ENCODE peak calls at places on chromosomes 11 and 22, in five cellular contexts. A, V, M, J and G are unnamed samples.
A peak's percentile ranks its signal among the peaks of the same experiment; 100 is the strongest.

GRCh38 chr11:60204922-60205321 is 22.0 kb upstream of the MS4A6A start:
- DNase-seq in J (no peak), V (no peak), M (no peak), A (no peak), G (no peak)

GRCh38 chr11:8814209-8814922 is 96.6 kb upstream of the AKIP1 start:
- DNase-seq in M (no peak), V (no peak), J (peak; percentile 96), A (no peak), G (no peak)

GRCh38 chr11:19953342-19953741 is 206.9 kb downstream of the DBX1 start:
- DNase-seq in A (no peak), V (peak; percentile 81), M (peak; percentile 92), J (peak; percentile 98), G (peak; percentile 79)

GRCh38 chr11:32259641-32260081 is 168.8 kb downstream of the RCN1 start:
- DNase-seq in J (no peak), M (no peak), V (peak; percentile 87), A (no peak), G (no peak)

GRCh38 chr11:58578635-58579191 is at the start of gene ZFP91:
- DNase-seq in M (peak; percentile 96), A (peak; percentile 97), J (peak; percentile 99), V (peak; percentile 98), G (peak; percentile 87)

GRCh38 chr11:120413480-120413879 is 77.3 kb downstream of the ARHGEF12 start:
- DNase-seq in A (no peak), V (peak; percentile 85), J (no peak), M (no peak), G (no peak)

GRCh38 chr11:121482231-121483129 is 29.7 kb upstream of the SORL1-AS1 start:
- DNase-seq in V (no peak), J (peak; percentile 75), M (no peak), A (no peak), G (no peak)

GRCh38 chr22:24423519-24424000 is 3.8 kb upstream of the ADORA2A start:
- DNase-seq in A (peak; percentile 57), J (peak; percentile 42), V (no peak), M (peak; percentile 68), G (no peak)

GRCh38 chr11:134760957-134761356 is 348.9 kb upstream of the B3GAT1 start:
- DNase-seq in A (no peak), J (no peak), V (no peak), M (no peak), G (no peak)

GRCh38 chr11:103619938-103620337 is 416.5 kb upstream of the DDI1 start:
- DNase-seq in V (no peak), A (no peak), M (no peak), J (no peak), G (no peak)

GRCh38 chr11:15101072-15101701 is 13.5 kb upstream of the INSC start:
- DNase-seq in J (peak; percentile 70), V (peak; percentile 73), A (peak; percentile 57), M (peak; percentile 65), G (peak; percentile 21)

GRCh38 chr11:101706541-101706940 is 122.7 kb upstream of the TRPC6 start:
- DNase-seq in M (no peak), J (no peak), V (peak; percentile 83), A (no peak), G (no peak)

GRCh38 chr11:69417211-69418085 is 64.0 kb upstream of the LINC01488 start:
- DNase-seq in A (no peak), V (no peak), J (no peak), M (no peak), G (no peak)

DNA sequence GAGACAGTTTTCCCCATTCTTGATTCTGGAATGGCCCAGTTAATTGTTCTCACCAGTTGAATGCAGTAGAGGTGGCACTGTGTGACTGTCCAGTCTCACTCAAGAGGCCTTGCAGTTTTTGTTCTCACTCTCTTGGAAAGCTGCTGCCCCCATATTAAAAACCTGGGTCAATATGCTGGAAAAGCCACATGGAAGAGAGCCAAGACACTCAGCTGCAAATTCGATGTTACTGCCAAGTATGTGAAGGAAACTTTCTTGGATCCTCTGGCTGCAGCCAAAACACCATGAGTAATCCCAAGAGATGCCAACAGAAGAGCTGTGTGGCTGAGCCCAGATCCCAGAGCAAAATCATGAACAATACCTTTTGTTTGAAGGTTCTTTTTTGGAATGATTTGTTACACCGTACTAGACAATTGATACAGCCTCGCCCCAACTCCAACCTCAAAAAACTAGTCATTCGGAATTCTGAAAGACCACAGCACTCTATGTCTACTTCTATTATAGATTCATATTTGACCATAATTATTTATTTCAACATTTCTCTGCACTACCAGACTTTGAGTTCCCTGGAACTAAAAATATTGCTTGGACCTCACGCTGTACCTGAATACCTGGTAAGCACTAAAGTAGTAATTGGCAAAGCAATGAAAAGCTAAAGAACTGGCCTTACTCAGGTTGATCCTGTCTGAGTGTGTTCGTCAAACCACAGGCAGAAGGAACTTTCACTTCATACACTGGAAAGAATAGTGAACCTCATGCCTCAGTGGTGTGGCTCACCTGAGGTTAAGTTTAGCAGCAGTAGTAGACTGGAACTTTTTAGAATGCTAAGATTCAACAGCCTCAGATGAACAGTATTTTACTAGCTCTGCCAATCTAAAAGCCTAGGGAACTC is 378.8 kb downstream of the ETS1 start:
- DNase-seq in J (no peak), A (no peak), M (no peak), V (peak; percentile 93), G (no peak)
- H2BK5ac ChIP-seq in J (no peak overlapping the region), A (no peak overlapping the region), M (no peak overlapping the region), V (peak overlapping the region; percentile 85), G (no peak overlapping the region)

GRCh38 chr22:39234157-39234793 is 10.5 kb downstream of the PDGFB start:
- DNase-seq in M (no peak), A (peak; percentile 63), J (peak; percentile 85), V (no peak), G (no peak)

GRCh38 chr22:39232246-39232645 is 12.5 kb downstream of the PDGFB start:
- DNase-seq in A (no peak), V (no peak), J (no peak), M (no peak), G (no peak)

GRCh38 chr22:39233736-39234120 is 11.1 kb downstream of the PDGFB start:
- DNase-seq in V (no peak), A (no peak), J (no peak), M (no peak), G (no peak)

GRCh38 chr22:39231197-39231950 is 13.4 kb downstream of the PDGFB start:
- DNase-seq in M (no peak), V (no peak), A (no peak), J (no peak), G (no peak)

DNA sequence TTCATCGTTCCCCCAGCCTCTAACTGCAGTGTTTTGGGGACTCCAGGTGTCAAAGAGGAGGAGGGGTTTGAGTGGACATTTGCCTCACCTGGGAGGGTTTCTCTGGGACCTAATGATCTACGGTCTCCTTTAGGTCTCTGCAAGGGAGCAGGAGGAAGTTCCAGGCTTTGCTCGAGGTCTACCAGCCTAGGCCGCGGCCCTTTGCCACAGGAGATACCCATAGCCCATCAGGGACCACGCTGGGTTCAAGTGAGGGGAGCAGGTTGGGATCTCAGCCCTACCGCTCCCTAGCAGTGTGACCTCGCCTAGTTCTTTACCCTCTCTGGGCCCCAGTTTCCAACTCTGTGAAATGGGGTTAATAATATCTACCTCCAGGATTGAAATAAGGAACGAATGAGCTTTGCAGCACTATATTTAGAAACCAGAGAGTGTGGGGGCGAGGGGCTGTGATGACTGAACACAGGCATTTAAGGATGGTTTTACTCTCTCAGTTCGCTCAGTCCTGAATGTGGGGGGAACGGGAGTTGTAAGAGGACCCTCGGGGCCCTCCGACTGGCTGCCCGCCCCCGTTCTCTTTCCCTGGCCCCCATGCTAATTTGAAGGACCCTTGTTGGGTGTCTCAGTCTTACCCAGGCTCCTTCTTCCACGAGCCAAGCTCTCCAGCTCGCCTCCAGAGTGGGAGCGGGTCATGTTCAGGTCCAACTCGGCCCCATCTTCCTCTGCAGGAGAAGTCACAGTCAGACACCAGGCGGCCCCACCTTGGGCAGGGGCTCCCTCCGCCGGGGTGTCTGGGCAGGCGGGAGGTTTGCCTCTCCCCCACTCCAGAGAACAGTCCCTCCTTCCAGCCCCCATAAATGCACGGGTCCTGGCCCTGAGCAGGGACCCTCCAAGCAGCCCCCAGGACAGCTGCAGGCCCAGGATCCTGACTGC is 11.7 kb downstream of the PDGFB start:
- DNase-seq in M (no peak), J (no peak), V (no peak), A (no peak), G (no peak)
- H2BK5ac ChIP-seq in M (no peak overlapping the region), J (no peak overlapping the region), V (no peak overlapping the region), A (peak overlapping the region; percentile 79), G (peak overlapping the region; percentile 24)

DNA sequence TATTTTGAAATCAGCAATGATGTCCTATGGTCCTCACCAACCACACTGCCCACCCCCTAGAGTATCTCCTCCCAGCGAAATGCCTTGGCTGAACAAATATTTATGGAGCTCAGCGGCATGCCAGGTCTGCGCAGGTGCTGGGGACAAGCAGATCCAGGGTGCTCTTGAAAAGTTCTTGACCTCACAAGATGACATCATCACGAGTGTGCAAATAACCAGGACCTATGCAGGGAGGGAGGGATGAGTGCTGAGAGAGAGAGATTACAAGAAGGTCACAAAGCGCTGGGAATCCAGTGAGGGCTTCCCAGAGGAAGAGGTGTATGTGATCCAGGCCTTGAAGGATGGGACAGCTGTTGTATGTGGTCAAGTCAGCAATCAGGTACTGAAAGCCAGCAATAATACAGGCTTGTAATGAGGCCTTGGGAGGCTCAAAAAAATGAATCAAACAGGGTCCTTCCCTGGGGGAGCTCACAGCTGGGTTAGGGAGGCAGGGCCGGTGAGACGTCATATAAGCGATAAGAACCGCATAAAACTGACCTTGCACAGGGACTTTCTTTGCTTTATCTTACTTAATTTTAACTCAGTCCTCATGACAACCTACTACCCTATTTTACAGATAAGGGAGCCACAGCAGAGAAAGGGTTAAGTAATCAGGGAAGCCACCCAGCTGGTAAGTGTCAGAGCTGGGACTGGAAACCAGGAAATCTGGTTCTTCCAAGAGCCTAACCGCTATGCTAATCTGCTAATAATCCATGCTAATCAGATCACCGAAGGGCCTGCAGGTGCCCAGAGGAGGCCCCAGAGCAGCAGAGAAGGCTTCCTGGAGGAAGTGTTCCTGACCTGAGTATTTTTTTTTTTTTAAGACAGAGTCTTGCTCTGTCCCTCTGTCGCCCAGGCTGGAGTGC is 8.2 kb downstream of the ARRB1 start:
- DNase-seq in J (peak; percentile 96), V (peak; percentile 65), A (no peak), M (peak; percentile 85), G (no peak)
- H2BK5ac ChIP-seq in J (peak overlapping the region; percentile 65), V (no peak overlapping the region), A (no peak overlapping the region), M (no peak overlapping the region), G (peak overlapping the region; percentile 84)

GRCh38 chr11:63767415-63768231 is 952 bp downstream of the ZFTA start:
- DNase-seq in J (peak; percentile 97), V (peak; percentile 74), M (peak; percentile 90), A (peak; percentile 89), G (peak; percentile 78)

GRCh38 chr11:63770763-63771162 is 2.2 kb upstream of the ZFTA start:
- DNase-seq in A (no peak), V (no peak), M (no peak), J (no peak), G (no peak)

GRCh38 chr11:63769719-63770443 is 1.3 kb upstream of the ZFTA start:
- DNase-seq in J (no peak), A (peak; percentile 32), V (no peak), M (peak; percentile 52), G (no peak)

GRCh38 chr11:63768232-63769043 is at the start of gene ZFTA:
- DNase-seq in A (peak; percentile 72), J (peak; percentile 74), M (peak; percentile 73), V (peak; percentile 37), G (peak; percentile 90)

DNA sequence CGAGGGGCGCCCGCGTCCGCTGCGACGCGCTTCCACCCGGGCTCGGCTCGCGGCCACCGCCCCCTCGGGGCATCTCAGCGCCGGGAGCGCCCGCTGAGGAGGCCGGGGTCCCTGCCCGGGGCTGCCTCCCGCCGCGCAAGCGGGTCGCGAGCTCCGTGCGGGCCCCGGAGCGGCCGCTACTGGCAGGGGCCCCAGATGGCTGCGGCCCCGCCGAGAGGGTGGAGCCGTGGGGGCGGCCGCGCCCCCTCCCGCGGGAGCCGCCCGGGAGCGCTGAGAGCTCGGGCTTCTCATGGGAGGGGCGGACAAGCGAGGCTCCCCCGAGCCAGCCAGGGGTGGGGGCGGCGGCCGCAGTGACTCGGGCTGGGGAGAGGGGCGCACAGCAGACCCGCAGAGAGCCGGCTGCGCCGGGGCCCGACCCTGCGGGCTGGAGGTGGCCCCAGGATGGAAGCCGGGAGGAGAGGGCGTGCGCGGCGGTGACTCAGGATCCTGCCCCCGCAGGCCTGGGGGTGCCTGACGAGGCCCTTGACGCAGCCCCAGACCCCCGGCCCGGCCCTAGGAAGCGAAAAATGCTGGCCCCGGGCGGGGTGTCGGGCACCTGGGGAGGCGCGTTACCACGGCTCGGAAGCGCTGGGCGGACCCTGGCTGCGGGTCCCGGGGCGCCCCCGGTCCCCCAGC is 606 bp upstream of the ZFTA start:
- DNase-seq in V (no peak), J (no peak), A (peak; percentile 41), M (no peak), G (peak; percentile 72)
- H2BK5ac ChIP-seq in V (peak overlapping the region; percentile 68), J (no peak overlapping the region), A (peak overlapping the region; percentile 93), M (no peak overlapping the region), G (no peak overlapping the region)